ENCODE peak calls at places on chromosomes 16 and 17, in five cellular contexts. M is germinal center; C is dorsolateral prefrontal cortex; P is DMS79; E is CD4-positive, alpha-beta memory T cell. G is an unnamed sample.
A peak's percentile ranks its signal among the peaks of the same experiment; 100 is the strongest.

GRCh38 chr16:75019007-75019406 is 20.2 kb downstream of the ZNRF1 start:
- DNase-seq in P (no peak), M (no peak), C (no peak), E (no peak), G (no peak)

GRCh38 chr17:2697611-2698162 is 13.9 kb downstream of the CLUH start:
- DNase-seq in C (no peak), M (no peak), P (no peak), E (no peak), G (no peak)

GRCh38 chr17:77838748-77839147 is 119.8 kb upstream of the TNRC6C start:
- DNase-seq in P (no peak), M (no peak), E (no peak), C (no peak), G (no peak)

GRCh38 chr17:58153046-58153445 is 4.9 kb downstream of the OR4D1 start:
- DNase-seq in P (no peak), C (no peak), E (peak; percentile 85), M (no peak), G (no peak)

GRCh38 chr17:82611140-82612058 is 36.8 kb downstream of the WDR45B start:
- DNase-seq in M (no peak), C (no peak), E (no peak), P (no peak), G (no peak)

GRCh38 chr17:44496815-44497214 is 6.4 kb downstream of the GPATCH8 start:
- DNase-seq in M (no peak), C (no peak), E (no peak), P (no peak), G (no peak)

GRCh38 chr17:32281011-32281451 is 15.4 kb downstream of the RHBDL3 start:
- DNase-seq in E (no peak), P (peak; percentile 59), C (peak; percentile 49), M (no peak), G (no peak)

GRCh38 chr16:52499061-52499460 is 47.9 kb downstream of the TOX3 start:
- DNase-seq in P (no peak), M (no peak), E (no peak), C (no peak), G (no peak)

GRCh38 chr16:38941-39892 is 14.2 kb downstream of the POLR3K start:
- DNase-seq in C (no peak), M (peak; percentile 87), P (no peak), E (peak; percentile 79), G (peak; percentile 89)

GRCh38 chr16:35733971-35734702 is 2274.7 kb downstream of the TP53TG3F start:
- DNase-seq in C (no peak), P (no peak), M (no peak), E (no peak), G (no peak)

GRCh38 chr17:10117581-10118001 is 80.8 kb downstream of the GAS7 start:
- DNase-seq in C (peak; percentile 82), E (no peak), P (no peak), M (no peak), G (no peak)